ENCODE peak calls at places on chromosomes 11 and 22, in four cellular contexts. W, K, I and J are unnamed samples.
A peak's percentile ranks its signal among the peaks of the same experiment; 100 is the strongest.

GRCh38 chr11:82960000-82960778 is 58.7 kb downstream of the DDIAS start:
- DNase-seq in W (no peak), K (no peak), I (no peak), J (no peak)

GRCh38 chr11:8049084-8049483 is 31.9 kb upstream of the TUB start:
- DNase-seq in W (no peak), K (no peak), I (no peak), J (no peak)

GRCh38 chr22:46587067-46587471 is 33.1 kb upstream of the GRAMD4 start:
- DNase-seq in W (no peak), K (no peak), I (no peak), J (no peak)

GRCh38 chr11:72573380-72573949 is 100.8 kb downstream of the PDE2A start:
- DNase-seq in W (peak; percentile 49), K (peak; percentile 26), I (peak; percentile 73), J (peak; percentile 78)

GRCh38 chr11:66701432-66702240 is 23.9 kb upstream of the RBM4B start:
- DNase-seq in W (peak; percentile 76), K (peak; percentile 33), I (no peak), J (no peak)

GRCh38 chr22:20106849-20107237 is 9.1 kb upstream of the RANBP1 start:
- DNase-seq in W (no peak), K (no peak), I (no peak), J (no peak)

GRCh38 chr11:123145220-123145619 is 49.8 kb downstream of the CLMP start:
- DNase-seq in W (no peak), K (peak; percentile 57), I (no peak), J (no peak)

GRCh38 chr22:21047730-21048129 is 2.0 kb downstream of the LRRC74B start:
- DNase-seq in W (no peak), K (no peak), I (no peak), J (no peak)

GRCh38 chr11:111589114-111589513 is 13.1 kb upstream of the SIK2 start:
- DNase-seq in W (no peak), K (no peak), I (no peak), J (no peak)

GRCh38 chr11:14345668-14346067 is 13.3 kb downstream of the RRAS2 start:
- DNase-seq in W (no peak), K (no peak), I (no peak), J (no peak)

GRCh38 chr11:62256281-62256680 is 13.7 kb upstream of the SCGB2A2 start:
- DNase-seq in W (no peak), K (no peak), I (no peak), J (no peak)

GRCh38 chr11:36041988-36042606 is 98.2 kb downstream of the LDLRAD3 start:
- DNase-seq in W (no peak), K (no peak), I (no peak), J (no peak)

GRCh38 chr22:47367993-47368945 is 605.8 kb downstream of the TBC1D22A start:
- DNase-seq in W (no peak), K (peak; percentile 3), I (peak; percentile 20), J (no peak)

GRCh38 chr11:93652161-93652597 is 9.3 kb upstream of the CEP295 start:
- DNase-seq in W (no peak), K (peak; percentile 32), I (no peak), J (peak; percentile 37)

GRCh38 chr11:10294289-10294953 is 402 bp upstream of the SBF2 start:
- DNase-seq in W (peak; percentile 62), K (peak; percentile 27), I (peak; percentile 60), J (peak; percentile 59)

GRCh38 chr11:36376888-36377758 is 81.0 kb downstream of the PRR5L start:
- DNase-seq in W (peak; percentile 56), K (peak; percentile 19), I (peak; percentile 38), J (peak; percentile 85)

GRCh38 chr11:46914910-46915309 is 3.4 kb downstream of the LRP4 start:
- DNase-seq in W (no peak), K (no peak), I (no peak), J (no peak)

GRCh38 chr22:42265321-42265720 is 5.1 kb downstream of the TCF20 start:
- DNase-seq in W (no peak), K (no peak), I (no peak), J (no peak)

GRCh38 chr11:113484223-113484622 is 9.0 kb upstream of the DRD2 start:
- DNase-seq in W (no peak), K (no peak), I (no peak), J (no peak)

GRCh38 chr11:27209562-27210005 is 153.4 kb downstream of the CCDC34 start:
- DNase-seq in W (no peak), K (no peak), I (peak; percentile 66), J (no peak)

GRCh38 chr11:104053743-104054142 is 17.3 kb downstream of the DDI1 start:
- DNase-seq in W (no peak), K (no peak), I (no peak), J (no peak)

GRCh38 chr22:28241637-28242290 is 322.7 kb upstream of the PITPNB start:
- DNase-seq in W (no peak), K (no peak), I (no peak), J (no peak)

GRCh38 chr22:28244760-28245159 is 325.7 kb upstream of the PITPNB start:
- DNase-seq in W (no peak), K (no peak), I (no peak), J (no peak)

GRCh38 chr22:28245579-28246224 is 326.6 kb upstream of the PITPNB start:
- DNase-seq in W (no peak), K (no peak), I (no peak), J (no peak)

GRCh38 chr22:28246392-28246791 is 327.3 kb upstream of the PITPNB start:
- DNase-seq in W (no peak), K (no peak), I (no peak), J (no peak)

GRCh38 chr22:28243539-28243938 is 324.5 kb upstream of the PITPNB start:
- DNase-seq in W (no peak), K (no peak), I (no peak), J (no peak)
- H3K4me1 ChIP-seq in W (no peaks in the 10 kb centered on the region), K (no peaks in the 10 kb centered on the region), I (peaks cover 12% of the 10 kb centered on the region), J (peaks cover 23% of the 10 kb centered on the region)

GRCh38 chr11:121453589-121454299 is 977 bp upstream of the SORL1-AS1 start:
- DNase-seq in W (no peak), K (no peak), I (no peak), J (no peak)
- H3K4me1 ChIP-seq in W (peaks cover 35% of the 10 kb centered on the region), K (peaks cover 5% of the 10 kb centered on the region), I (peaks cover 30% of the 10 kb centered on the region), J (peaks cover 47% of the 10 kb centered on the region)

GRCh38 chr11:60989108-60989650 is 17.7 kb downstream of the CD6 start:
- DNase-seq in W (no peak), K (no peak), I (no peak), J (no peak)
- H3K4me1 ChIP-seq in W (no peaks in the 10 kb centered on the region), K (peaks cover 6% of the 10 kb centered on the region), I (no peaks in the 10 kb centered on the region), J (peaks cover 4% of the 10 kb centered on the region)

GRCh38 chr11:118211006-118211405 is 13.8 kb downstream of the JAML start:
- DNase-seq in W (no peak), K (no peak), I (no peak), J (peak; percentile 82)
- H3K4me1 ChIP-seq in W (peaks cover 18% of the 10 kb centered on the region), K (no peaks in the 10 kb centered on the region), I (peaks cover 78% of the 10 kb centered on the region), J (peaks cover 51% of the 10 kb centered on the region)

DNA sequence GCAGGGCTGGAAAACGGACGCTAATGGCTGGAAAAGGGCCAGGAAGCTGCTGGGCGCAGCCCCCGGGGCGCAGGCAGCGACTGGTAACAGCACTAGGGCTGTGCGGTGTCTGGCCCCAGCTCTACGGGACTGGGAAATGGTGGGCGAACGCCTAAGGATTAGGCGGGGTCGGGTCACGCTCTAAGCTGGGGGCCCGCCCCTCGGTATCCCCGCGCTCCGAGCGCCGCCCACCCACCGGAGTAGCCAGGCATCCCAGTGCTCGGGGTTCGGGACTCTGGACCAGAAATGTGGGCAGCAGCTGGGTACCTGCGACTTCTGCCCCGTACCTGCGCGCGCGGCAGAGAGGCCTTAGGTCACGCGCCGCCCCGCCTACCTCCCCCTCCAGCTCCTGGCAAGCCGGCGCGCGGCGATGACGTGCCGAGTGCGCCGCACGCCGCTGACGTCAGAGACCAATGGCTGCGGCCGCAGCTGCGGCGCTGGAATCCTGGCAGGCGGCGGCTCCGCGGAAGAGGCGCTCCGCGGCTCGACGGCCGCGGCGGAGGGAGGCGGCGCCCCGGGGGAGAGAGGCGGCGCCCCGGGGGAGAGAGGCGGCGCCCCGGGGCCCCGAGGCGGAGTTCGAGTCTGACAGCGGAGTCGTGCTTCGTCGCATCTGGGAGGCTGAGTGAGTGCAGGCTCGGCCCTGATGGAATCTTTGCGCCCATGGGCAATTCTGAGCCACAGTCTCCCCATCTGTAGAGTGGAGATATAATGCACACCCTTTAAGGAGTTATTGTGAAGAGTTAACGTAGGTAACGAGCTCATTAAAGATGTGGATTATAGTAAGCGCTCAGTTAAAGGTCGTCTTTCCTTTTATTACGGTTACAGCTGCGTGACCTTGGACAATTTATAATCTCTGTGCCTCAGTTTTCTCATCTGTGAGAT is at the start of the genes HPS4 and SRRD:
- DNase-seq in W (peak; percentile 93), K (peak; percentile 93), I (peak; percentile 89), J (peak; percentile 98)
- H3K4me1 ChIP-seq in W (peaks cover 19% of the 10 kb centered on the region), K (peaks cover 63% of the 10 kb centered on the region), I (peaks cover 12% of the 10 kb centered on the region), J (peaks cover 25% of the 10 kb centered on the region)